ENCODE peak calls at places on chromosomes 13 and 19, in seven cellular contexts. C, N, J, K, Y, O and P are unnamed samples.

GRCh38 chr13:27036236-27036981 is 135.2 kb downstream of the USP12 start:
- DNase-seq in C (no peak), N (peak), J (no peak), K (no peak), Y (peak), O (no peak), P (no peak)

GRCh38 chr19:15862444-15862843 is 35.4 kb downstream of the CYP4F2 start:
- DNase-seq in C (no peak), N (no peak), J (no peak), K (no peak), Y (no peak), O (no peak), P (no peak)

GRCh38 chr19:1237754-1238372 is at the start of gene CBARP:
- DNase-seq in C (peak), N (no peak), J (no peak), K (no peak), Y (no peak), O (no peak), P (no peak)

GRCh38 chr13:113758651-113759524 is at the start of gene TMEM255B:
- DNase-seq in C (peak), N (peak), J (peak), K (peak), Y (peak), O (peak), P (peak)

GRCh38 chr19:41172297-41173164 is 20.5 kb upstream of the CYP2S1 start:
- DNase-seq in C (no peak), N (no peak), J (no peak), K (no peak), Y (no peak), O (no peak), P (no peak)

GRCh38 chr13:96925466-96925865 is 68.8 kb downstream of the OXGR1 start:
- DNase-seq in C (no peak), N (no peak), J (no peak), K (no peak), Y (no peak), O (no peak), P (no peak)

GRCh38 chr13:66312312-66313087 is 917.6 kb downstream of the PCDH9 start:
- DNase-seq in C (peak), N (peak), J (peak), K (no peak), Y (peak), O (no peak), P (no peak)

GRCh38 chr13:99395436-99395835 is 88.2 kb upstream of the GPR183 start:
- DNase-seq in C (no peak), N (no peak), J (no peak), K (no peak), Y (no peak), O (no peak), P (no peak)

GRCh38 chr13:99501952-99502310 is 659 bp downstream of the TM9SF2 start:
- DNase-seq in C (no peak), N (peak), J (peak), K (no peak), Y (peak), O (no peak), P (no peak)

GRCh38 chr19:1068111-1069001 is 1.4 kb downstream of the ARHGAP45 start:
- DNase-seq in C (no peak), N (no peak), J (no peak), K (peak), Y (no peak), O (no peak), P (no peak)

GRCh38 chr13:26727633-26728032 is 33.0 kb downstream of the GPR12 start:
- DNase-seq in C (no peak), N (no peak), J (no peak), K (no peak), Y (no peak), O (no peak), P (no peak)

GRCh38 chr13:31540316-31540715 is 199.0 kb upstream of the RXFP2 start:
- DNase-seq in C (no peak), N (no peak), J (no peak), K (no peak), Y (no peak), O (no peak), P (no peak)

GRCh38 chr13:44620057-44620456 is 43.9 kb upstream of the TSC22D1 start:
- DNase-seq in C (no peak), N (peak), J (peak), K (no peak), Y (peak), O (no peak), P (no peak)

GRCh38 chr19:44705502-44706010 is 6.6 kb downstream of the CEACAM16 start:
- DNase-seq in C (no peak), N (no peak), J (no peak), K (no peak), Y (no peak), O (no peak), P (no peak)

GRCh38 chr19:17244618-17245534 is 843 bp downstream of the NR2F6 start:
- DNase-seq in C (peak), N (no peak), J (no peak), K (no peak), Y (no peak), O (no peak), P (no peak)

GRCh38 chr13:56187331-56187730 is 953.4 kb upstream of the PRR20A start:
- DNase-seq in C (no peak), N (no peak), J (no peak), K (no peak), Y (no peak), O (no peak), P (no peak)

DNA sequence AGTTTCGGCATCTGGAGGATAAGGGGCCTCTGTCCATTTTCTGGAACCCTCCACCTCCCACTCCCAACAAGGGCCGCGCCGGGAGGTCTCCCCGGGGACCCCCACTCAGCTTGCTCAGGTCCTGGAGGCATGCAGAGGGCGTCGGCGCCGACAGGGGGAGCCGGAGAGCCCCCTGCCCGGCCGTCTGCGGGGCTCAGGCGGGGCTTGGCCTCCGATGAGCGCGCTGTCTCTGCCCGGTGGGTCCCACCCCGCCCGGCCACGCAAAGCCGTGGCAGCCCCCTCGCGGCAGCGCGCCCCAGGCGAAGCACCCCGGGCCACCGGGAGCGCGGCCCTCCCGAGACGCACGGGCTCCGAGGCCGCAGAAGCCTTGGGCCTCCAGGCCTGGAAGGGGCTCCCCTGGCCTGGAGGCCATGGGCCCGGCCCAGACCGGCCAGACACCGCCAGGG is 149.7 kb upstream of the ZNF536 start:
- DNase-seq in C (no peak), N (no peak), J (no peak), K (no peak), Y (no peak), O (no peak), P (peak)
- TF ChIP-seq CTCF in C (no peak), N (peak), J (no peak), K (peak), Y (peak), O (peak), P (peak)

DNA sequence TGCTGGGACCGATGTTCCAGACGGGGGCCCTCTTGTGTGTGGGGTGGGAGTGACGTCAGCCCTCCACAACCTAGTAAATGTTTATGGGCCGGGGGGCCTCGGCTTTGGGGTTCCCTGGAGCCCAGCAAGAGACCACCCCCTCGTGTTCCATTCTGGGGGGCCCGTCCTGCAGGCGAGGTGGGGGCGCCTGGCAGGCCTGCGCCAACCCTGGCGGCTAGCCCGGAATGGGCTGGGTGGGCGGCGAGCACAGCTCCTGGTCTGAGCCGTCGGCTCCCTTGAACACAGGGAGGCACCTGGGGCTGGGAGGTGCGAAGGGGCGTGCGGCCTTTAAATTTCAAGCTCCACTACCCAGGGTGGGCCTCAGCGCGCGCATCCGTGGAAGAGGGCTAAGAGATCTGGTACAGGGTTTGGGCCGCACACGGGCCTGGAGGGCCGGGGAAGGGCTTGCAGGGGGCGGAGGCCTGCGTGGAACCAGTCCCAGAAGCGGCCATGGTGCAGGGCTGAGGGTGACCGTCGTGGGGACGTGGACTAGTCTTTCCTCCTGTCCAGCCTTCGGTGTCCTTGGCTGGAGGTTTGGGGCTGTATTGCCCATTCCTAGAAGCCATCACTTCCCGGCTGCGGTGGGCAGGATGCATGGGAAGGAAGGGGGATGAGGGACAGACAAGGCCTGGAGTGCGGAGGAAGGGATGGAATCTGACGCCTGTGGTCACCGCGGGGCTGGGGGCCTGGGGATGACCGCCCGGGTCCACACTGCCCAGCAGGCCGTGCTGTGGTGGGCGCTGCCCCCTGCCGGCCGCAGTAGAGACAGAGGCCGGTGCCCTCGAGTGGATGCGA is 11.4 kb downstream of the NDUFA11 start:
- DNase-seq in C (no peak), N (peak), J (peak), K (no peak), Y (peak), O (no peak), P (peak)
- TF ChIP-seq CTCF in C (no peak), N (peak), J (peak), K (peak), Y (peak), O (peak), P (peak)

DNA sequence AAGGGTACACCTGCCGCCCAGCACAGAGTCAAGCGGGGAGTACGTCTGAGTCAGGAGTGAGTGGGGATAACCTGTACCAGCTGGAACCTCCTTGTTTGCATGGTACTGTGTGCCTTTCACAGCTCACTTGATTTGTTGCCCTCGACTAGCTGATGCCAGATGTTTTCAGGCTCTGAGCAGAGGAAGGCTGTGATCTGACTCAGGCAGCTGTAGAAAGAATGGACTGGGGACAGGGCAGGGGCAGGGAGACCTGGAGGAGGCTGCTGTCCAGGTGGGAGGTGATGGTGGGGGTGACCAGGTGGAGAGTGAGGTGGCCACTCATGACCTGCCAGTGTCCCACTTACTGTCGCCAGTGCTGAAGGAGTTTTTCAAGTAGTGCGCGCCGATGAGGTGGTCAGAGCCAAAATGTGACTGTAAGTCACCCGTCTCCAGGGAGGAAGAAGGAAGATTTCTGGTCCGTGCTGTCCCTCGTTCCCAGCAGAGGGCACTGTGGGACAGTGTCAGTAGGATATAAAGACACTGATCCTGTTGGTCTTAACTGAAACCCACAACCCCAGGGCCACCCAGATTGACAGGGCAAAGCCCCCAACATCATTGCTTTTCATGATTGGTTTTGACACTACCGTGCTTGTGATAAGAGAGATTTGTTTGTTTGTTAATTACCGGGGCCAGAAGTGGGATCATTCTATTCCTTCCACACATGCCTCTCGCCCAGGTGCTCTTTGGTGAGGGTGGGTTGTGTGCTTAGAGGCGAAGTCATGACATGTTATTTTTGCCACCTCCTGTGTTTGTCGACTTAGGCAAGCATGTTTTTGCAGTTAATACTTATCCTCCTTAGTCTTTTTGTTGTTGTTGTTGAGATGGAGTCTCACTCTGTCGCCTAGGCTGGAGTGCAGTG is 128.4 kb downstream of the DPF1 start:
- DNase-seq in C (peak), N (peak), J (peak), K (peak), Y (peak), O (peak), P (peak)
- TF ChIP-seq CTCF in C (no peak), N (peak), J (peak), K (peak), Y (peak), O (peak), P (peak)

GRCh38 chr13:41596190-41596589 is 138.8 kb downstream of the RGCC start:
- DNase-seq in C (no peak), N (no peak), J (peak), K (no peak), Y (no peak), O (no peak), P (no peak)
- TF ChIP-seq CTCF in C (no peak), N (peak), J (no peak), K (no peak), Y (peak), O (no peak), P (no peak)

DNA sequence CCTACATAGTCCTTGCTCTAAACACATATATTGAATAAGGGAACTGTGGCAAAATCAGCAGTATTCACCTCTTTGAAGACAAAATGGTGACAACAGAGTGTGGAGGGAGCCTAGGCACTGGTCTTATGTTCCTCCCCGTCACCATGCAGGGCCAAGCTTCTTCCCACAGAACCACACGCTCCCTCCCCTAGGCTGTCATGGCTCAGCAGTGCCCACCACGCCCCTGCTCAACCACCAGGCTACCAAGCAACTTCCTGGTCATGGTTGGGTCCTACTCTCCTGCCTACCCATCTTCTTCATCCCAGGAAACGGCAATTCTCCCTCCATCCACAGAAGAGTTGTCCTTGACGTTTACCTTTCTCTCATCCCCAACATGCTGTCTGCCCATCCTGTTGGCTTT is 126.1 kb downstream of the CRYL1 start:
- DNase-seq in C (no peak), N (no peak), J (no peak), K (no peak), Y (no peak), O (no peak), P (no peak)
- TF ChIP-seq CTCF in C (no peak), N (no peak), J (no peak), K (no peak), Y (no peak), O (no peak), P (no peak)

DNA sequence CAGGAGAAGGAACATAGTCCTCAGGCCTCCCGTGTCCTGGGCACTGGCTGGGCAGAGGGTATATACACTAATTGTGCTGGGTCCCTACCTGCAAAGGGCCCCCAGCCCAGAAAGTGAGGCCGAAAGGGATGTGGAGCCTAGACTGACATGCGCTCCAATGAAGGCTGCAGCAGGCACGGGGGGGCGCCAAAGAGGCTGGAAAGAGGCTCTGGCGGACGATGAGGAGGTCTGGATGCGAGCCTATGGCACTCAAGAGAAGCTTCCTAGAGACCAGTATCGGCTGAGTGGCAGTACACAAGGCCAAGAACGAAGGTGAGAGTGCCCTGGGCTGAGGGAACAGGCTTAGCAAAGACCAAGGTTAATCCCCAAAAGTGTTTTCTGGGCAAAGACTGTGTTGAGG is 16.6 kb downstream of the VRK3 start:
- DNase-seq in C (no peak), N (no peak), J (no peak), K (no peak), Y (no peak), O (no peak), P (no peak)
- TF ChIP-seq CTCF in C (no peak), N (peak), J (no peak), K (no peak), Y (peak), O (no peak), P (peak)

GRCh38 chr13:88005188-88005587 is 334.0 kb downstream of the SLITRK5 start:
- DNase-seq in C (no peak), N (peak), J (no peak), K (no peak), Y (no peak), O (no peak), P (no peak)
- TF ChIP-seq CTCF in C (no peak), N (peak), J (no peak), K (no peak), Y (no peak), O (no peak), P (no peak)

DNA sequence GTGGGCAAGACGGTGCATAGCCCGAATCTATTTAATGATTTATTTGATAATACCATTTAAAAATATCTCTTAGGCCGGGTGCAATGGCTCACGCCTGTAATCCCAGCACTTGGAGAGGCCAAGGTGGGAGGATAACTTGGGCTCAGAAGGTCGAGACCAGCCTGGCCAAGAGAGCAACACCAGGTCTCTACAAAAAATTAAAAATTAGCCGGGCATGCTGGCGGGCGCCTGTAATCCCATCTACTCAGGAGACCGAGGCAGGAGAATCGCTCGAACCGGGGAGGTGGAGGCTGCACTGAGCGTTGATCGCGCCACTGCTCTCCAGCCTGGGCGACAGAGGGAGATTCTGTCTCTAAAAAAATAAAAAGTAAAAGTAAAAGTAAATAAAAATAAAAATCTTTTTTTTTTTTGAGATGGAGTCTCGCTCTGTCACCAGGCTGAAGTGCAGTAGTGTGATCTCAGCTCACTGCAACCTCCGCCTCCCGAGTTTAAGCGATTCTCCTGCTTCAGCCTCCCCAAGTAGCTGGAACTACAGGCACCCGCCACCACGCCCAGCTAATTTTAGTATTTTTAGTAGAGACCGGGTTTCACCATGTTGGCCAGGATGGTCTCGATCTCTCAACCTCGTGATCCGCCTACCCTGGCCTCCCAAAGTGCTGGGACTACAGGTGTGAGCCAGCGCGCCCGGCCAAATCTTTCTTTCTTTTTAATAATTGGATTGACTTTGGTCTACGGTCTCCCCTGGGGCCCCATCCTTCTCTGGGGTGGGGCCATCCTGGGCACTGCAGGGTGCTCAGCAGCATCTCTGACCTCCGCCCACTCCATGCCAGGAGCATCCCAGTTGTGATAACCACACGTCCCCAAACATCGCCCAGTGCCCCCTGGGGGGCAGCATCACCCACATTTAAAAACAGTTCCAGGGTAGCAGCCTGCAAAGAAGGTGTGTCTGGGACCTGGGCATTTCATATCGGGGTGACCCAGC is 90.7 kb downstream of the GNG7 start:
- DNase-seq in C (no peak), N (no peak), J (no peak), K (no peak), Y (no peak), O (no peak), P (no peak)
- TF ChIP-seq CTCF in C (no peak), N (no peak), J (no peak), K (no peak), Y (no peak), O (peak), P (no peak)